ENCODE peak calls at places on chromosomes 6 and 20, in ten cellular contexts. Z is ascending aorta, Y is cardiac fibroblast, M is PC-9, L is fibroblast of pulmonary artery, B is retinal pigment epithelial cell, E is kidney epithelial cell, A is GM06990, S is thoracic aorta, T is Peyer's patch. V is an unnamed sample.

GRCh38 chr6:125095501-125096301 is 57.9 kb upstream of the TPD52L1 start:
- DNase-seq in Z (no peak), Y (peak; percentile 85), M (no peak), L (peak; percentile 91), B (no peak), E (no peak), A (no peak), S (no peak), T (no peak), V (peak; percentile 88)

GRCh38 chr20:45373353-45374100 is 4.6 kb downstream of the TP53TG5 start:
- DNase-seq in Z (no peak), Y (peak; percentile 86), M (peak; percentile 87), L (peak; percentile 86), B (no peak), E (no peak), A (peak; percentile 74), S (peak; percentile 72), T (peak; percentile 83), V (peak; percentile 70)

GRCh38 chr6:52157301-52157930 is 28.8 kb upstream of the IL17A start:
- DNase-seq in Z (no peak), Y (no peak), M (no peak), L (no peak), B (no peak), E (peak; percentile 70), A (peak; percentile 54), S (no peak), T (no peak), V (peak; percentile 11)

GRCh38 chr6:105001906-105002305 is 45.0 kb downstream of the LIN28B start:
- DNase-seq in Z (no peak), Y (no peak), M (no peak), L (no peak), B (no peak), E (no peak), A (no peak), S (no peak), T (no peak), V (no peak)

GRCh38 chr6:70110128-70111022 is 192.5 kb downstream of the COL9A1 start:
- DNase-seq in Z (no peak), Y (no peak), M (no peak), L (peak; percentile 5), B (no peak), E (no peak), A (no peak), S (no peak), T (no peak), V (peak; percentile 5)

GRCh38 chr6:44731485-44732095 is 344.1 kb downstream of the CDC5L start:
- DNase-seq in Z (no peak), Y (no peak), M (no peak), L (no peak), B (no peak), E (no peak), A (no peak), S (no peak), T (no peak), V (no peak)

GRCh38 chr20:3514012-3514642 is 43.3 kb downstream of the ATRN start:
- DNase-seq in Z (no peak), Y (no peak), M (no peak), L (no peak), B (no peak), E (no peak), A (no peak), S (no peak), T (no peak), V (no peak)

GRCh38 chr6:119818876-119819275 is 469.3 kb upstream of the MAN1A1 start:
- DNase-seq in Z (no peak), Y (no peak), M (no peak), L (no peak), B (no peak), E (no peak), A (no peak), S (no peak), T (no peak), V (no peak)

GRCh38 chr6:167697316-167697715 is 129.4 kb upstream of the AFDN start:
- DNase-seq in Z (no peak), Y (peak; percentile 52), M (no peak), L (peak; percentile 75), B (no peak), E (no peak), A (no peak), S (no peak), T (no peak), V (peak; percentile 22)

GRCh38 chr6:167700199-167700598 is 126.5 kb upstream of the AFDN start:
- DNase-seq in Z (no peak), Y (no peak), M (no peak), L (peak; percentile 30), B (no peak), E (no peak), A (no peak), S (no peak), T (no peak), V (no peak)

GRCh38 chr6:167701010-167701409 is 125.7 kb upstream of the AFDN start:
- DNase-seq in Z (no peak), Y (no peak), M (no peak), L (no peak), B (no peak), E (no peak), A (no peak), S (no peak), T (no peak), V (no peak)

GRCh38 chr6:167698540-167698939 is 128.2 kb upstream of the AFDN start:
- DNase-seq in Z (no peak), Y (no peak), M (no peak), L (no peak), B (no peak), E (no peak), A (no peak), S (no peak), T (no peak), V (no peak)

DNA sequence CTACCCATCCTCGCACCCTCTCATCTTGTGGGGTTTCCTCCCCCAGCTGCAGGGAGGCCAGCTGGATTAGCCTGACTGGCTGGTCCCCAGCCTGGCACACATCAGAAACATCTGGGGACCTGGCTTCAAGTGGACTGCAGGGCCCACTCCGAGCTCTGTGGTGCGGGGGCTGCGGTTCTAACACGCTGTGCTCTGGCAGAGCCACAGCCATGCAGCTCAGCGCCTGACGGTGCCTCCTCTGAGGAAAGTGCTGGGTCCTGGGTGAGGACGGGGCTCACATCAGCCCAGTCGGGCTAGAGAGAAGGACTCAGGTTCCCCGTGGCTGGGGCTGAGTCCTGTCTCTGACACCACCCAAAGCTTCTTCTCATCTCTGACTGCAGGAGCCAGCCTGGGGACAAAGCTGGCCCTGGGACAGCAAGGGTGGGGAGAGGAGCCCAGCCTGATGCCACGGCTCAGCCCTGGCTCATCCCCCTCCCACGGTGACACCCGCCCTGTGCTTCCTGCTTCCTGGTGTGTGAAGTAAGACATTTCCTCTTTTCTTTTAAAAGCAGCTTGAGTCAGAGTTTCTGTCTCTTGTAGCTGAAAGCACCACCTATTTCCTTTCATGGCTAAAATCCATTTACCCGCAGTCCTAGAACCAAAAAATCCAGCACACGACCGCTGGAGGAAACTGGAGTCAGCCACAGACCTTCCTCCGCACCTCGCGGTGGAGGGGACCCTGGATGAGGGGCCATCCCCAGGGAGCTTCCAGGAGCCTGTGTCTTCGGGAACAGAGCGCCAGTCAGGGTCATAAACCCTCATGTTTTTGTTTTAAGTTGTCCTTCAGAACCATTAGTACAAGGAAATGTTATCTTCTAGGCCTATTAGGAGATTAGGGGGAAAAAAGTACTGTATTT is 127.3 kb upstream of the AFDN start:
- DNase-seq in Z (peak; percentile 41), Y (peak; percentile 73), M (no peak), L (peak; percentile 76), B (no peak), E (no peak), A (peak; percentile 51), S (no peak), T (peak; percentile 56), V (peak; percentile 8)
- H3K4me3 ChIP-seq in Z (peak overlapping the region; percentile 37), Y (no peak overlapping the region), M (no peak overlapping the region), L (peak overlapping the region; percentile 28), B (no peak overlapping the region), E (no peak overlapping the region), A (no peak overlapping the region), S (peak overlapping the region; percentile 43), T (no peak overlapping the region), V (no peak overlapping the region)

DNA sequence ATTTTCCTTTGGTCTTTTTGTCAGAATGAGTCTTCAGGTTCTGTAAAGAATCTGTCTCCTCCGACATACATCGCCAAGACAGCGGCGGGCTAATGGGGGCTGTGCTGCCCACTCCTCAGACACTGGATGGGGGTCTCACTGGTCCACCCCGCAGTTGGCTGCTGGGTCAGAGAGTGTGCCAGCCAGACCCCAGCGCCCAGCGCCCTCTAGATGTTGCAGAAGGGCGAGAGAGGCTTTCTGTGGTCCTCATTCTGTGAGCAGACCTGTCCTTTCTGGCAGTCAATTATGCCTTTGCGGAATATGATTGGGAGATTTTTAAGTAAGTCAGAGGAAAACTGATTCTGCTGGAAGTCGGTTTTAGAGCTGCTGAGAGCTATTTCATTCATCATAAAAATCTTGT is 7.8 kb upstream of the CCR6 start:
- DNase-seq in Z (no peak), Y (no peak), M (no peak), L (no peak), B (no peak), E (no peak), A (no peak), S (no peak), T (peak; percentile 48), V (no peak)
- TF ChIP-seq CTCF in Z (no peak), Y (no peak), M (no peak), L (no peak), B (no peak), E (no peak), A (peak; percentile 60), S (no peak), T (no peak), V (no peak)

GRCh38 chr6:4368649-4369048 is 233.3 kb upstream of the ECI2 start:
- DNase-seq in Z (no peak), Y (no peak), M (no peak), L (no peak), B (no peak), E (no peak), A (no peak), S (no peak), T (no peak), V (no peak)

GRCh38 chr6:4367643-4368042 is 232.3 kb upstream of the ECI2 start:
- DNase-seq in Z (no peak), Y (no peak), M (no peak), L (no peak), B (no peak), E (no peak), A (no peak), S (no peak), T (no peak), V (no peak)

GRCh38 chr6:4371207-4371921 is 236.0 kb upstream of the ECI2 start:
- DNase-seq in Z (no peak), Y (peak; percentile 77), M (no peak), L (peak; percentile 82), B (no peak), E (no peak), A (no peak), S (peak; percentile 21), T (no peak), V (peak; percentile 63)

GRCh38 chr6:4369616-4370015 is 234.2 kb upstream of the ECI2 start:
- DNase-seq in Z (no peak), Y (peak; percentile 84), M (peak; percentile 11), L (peak; percentile 88), B (no peak), E (no peak), A (no peak), S (no peak), T (no peak), V (peak; percentile 68)

GRCh38 chr6:4370066-4370465 is 234.7 kb upstream of the ECI2 start:
- DNase-seq in Z (no peak), Y (peak; percentile 80), M (no peak), L (peak; percentile 85), B (peak; percentile 71), E (peak; percentile 87), A (no peak), S (no peak), T (no peak), V (peak; percentile 90)
- H3K4me3 ChIP-seq in Z (no peak overlapping the region), Y (no peak overlapping the region), M (no peak overlapping the region), L (no peak overlapping the region), B (no peak overlapping the region), E (no peak overlapping the region), A (no peak overlapping the region), S (no peak overlapping the region), T (no peak overlapping the region), V (peak overlapping the region; percentile 16)

GRCh38 chr6:109979033-109979921 is 1.2 kb downstream of the GPR6 start:
- DNase-seq in Z (no peak), Y (no peak), M (no peak), L (no peak), B (no peak), E (no peak), A (no peak), S (no peak), T (no peak), V (no peak)
- TF ChIP-seq CTCF in Z (no peak), Y (no peak), M (no peak), L (no peak), B (no peak), E (no peak), A (no peak), S (no peak), T (no peak), V (no peak)

V was measured in AG10803.